ENCODE peak calls at places on chromosomes 4 and X, in eight cellular contexts. T, D, V, Z, M, J, X and E are unnamed samples.

GRCh38 chr4:22167201-22167600 is 218.6 kb upstream of the KCNIP4 start:
- DNase-seq in T (no peak), D (no peak), V (no peak), Z (no peak), M (no peak), J (no peak), X (no peak), E (no peak)

GRCh38 chr4:80461412-80461811 is 125.9 kb downstream of the CFAP299 start:
- DNase-seq in T (no peak), D (no peak), V (no peak), Z (no peak), M (no peak), J (peak; percentile 64), X (no peak), E (no peak)

GRCh38 chr4:71009796-71010588 is 16.5 kb downstream of the DCK start:
- DNase-seq in T (peak; percentile 32), D (no peak), V (no peak), Z (peak; percentile 27), M (peak; percentile 51), J (peak; percentile 77), X (peak; percentile 61), E (peak; percentile 45)

GRCh38 chr4:167021545-167022155 is 212.6 kb downstream of the SPOCK3 start:
- DNase-seq in T (no peak), D (peak; percentile 64), V (peak; percentile 77), Z (peak; percentile 51), M (peak; percentile 59), J (peak; percentile 81), X (peak; percentile 79), E (peak; percentile 22)

GRCh38 chrX:18649498-18649951 is 22.4 kb downstream of the RS1 start:
- DNase-seq in T (no peak), D (no peak), V (no peak), Z (no peak), M (no peak), J (peak; percentile 46), X (no peak), E (no peak)

GRCh38 chr4:100421356-100421978 is 96.4 kb downstream of the EMCN start:
- DNase-seq in T (no peak), D (no peak), V (no peak), Z (no peak), M (peak; percentile 31), J (peak; percentile 50), X (peak; percentile 26), E (no peak)

GRCh38 chrX:153226344-153227190 is 47.5 kb downstream of the MAGEA1 start:
- DNase-seq in T (no peak), D (peak; percentile 71), V (no peak), Z (peak; percentile 5), M (peak; percentile 49), J (peak; percentile 98), X (no peak), E (no peak)

GRCh38 chr4:59612235-59612634 is 1587.9 kb upstream of the ADGRL3 start:
- DNase-seq in T (no peak), D (no peak), V (no peak), Z (no peak), M (peak; percentile 15), J (no peak), X (no peak), E (no peak)

GRCh38 chrX:115499112-115499805 is 61.7 kb upstream of the PLS3 start:
- DNase-seq in T (no peak), D (no peak), V (no peak), Z (no peak), M (peak; percentile 4), J (no peak), X (peak; percentile 45), E (no peak)

GRCh38 chr4:53132117-53132889 is 233.6 kb downstream of the SCFD2 start:
- DNase-seq in T (no peak), D (no peak), V (no peak), Z (no peak), M (no peak), J (no peak), X (peak; percentile 33), E (no peak)

GRCh38 chr4:125639182-125639621 is 324.4 kb downstream of the FAT4 start:
- DNase-seq in T (no peak), D (peak; percentile 59), V (no peak), Z (no peak), M (no peak), J (peak; percentile 88), X (no peak), E (no peak)

GRCh38 chr4:160481696-160482330 is 1378.9 kb downstream of the RAPGEF2 start:
- DNase-seq in T (no peak), D (peak; percentile 58), V (no peak), Z (no peak), M (no peak), J (no peak), X (no peak), E (no peak)

GRCh38 chr4:168908093-168908492 is 102.0 kb downstream of the CBR4 start:
- DNase-seq in T (no peak), D (no peak), V (no peak), Z (no peak), M (no peak), J (no peak), X (no peak), E (no peak)

GRCh38 chrX:128897611-128898010 is 625.7 kb downstream of the SMARCA1 start:
- DNase-seq in T (no peak), D (no peak), V (no peak), Z (no peak), M (no peak), J (no peak), X (no peak), E (no peak)

GRCh38 chr4:89356086-89356485 is 48.5 kb upstream of the GPRIN3 start:
- DNase-seq in T (peak; percentile 11), D (no peak), V (peak; percentile 31), Z (no peak), M (no peak), J (no peak), X (no peak), E (no peak)

GRCh38 chr4:103306870-103307345 is 108.8 kb upstream of the CENPE start:
- DNase-seq in T (peak; percentile 4), D (peak; percentile 42), V (peak; percentile 63), Z (no peak), M (no peak), J (peak; percentile 34), X (no peak), E (no peak)

GRCh38 chr4:163598028-163598427 is 103.5 kb downstream of the TMA16 start:
- DNase-seq in T (no peak), D (no peak), V (no peak), Z (no peak), M (no peak), J (no peak), X (peak; percentile 53), E (no peak)

GRCh38 chr4:164438321-164438720 is 315.6 kb upstream of the SMIM31 start:
- DNase-seq in T (no peak), D (no peak), V (no peak), Z (no peak), M (no peak), J (no peak), X (no peak), E (no peak)

DNA sequence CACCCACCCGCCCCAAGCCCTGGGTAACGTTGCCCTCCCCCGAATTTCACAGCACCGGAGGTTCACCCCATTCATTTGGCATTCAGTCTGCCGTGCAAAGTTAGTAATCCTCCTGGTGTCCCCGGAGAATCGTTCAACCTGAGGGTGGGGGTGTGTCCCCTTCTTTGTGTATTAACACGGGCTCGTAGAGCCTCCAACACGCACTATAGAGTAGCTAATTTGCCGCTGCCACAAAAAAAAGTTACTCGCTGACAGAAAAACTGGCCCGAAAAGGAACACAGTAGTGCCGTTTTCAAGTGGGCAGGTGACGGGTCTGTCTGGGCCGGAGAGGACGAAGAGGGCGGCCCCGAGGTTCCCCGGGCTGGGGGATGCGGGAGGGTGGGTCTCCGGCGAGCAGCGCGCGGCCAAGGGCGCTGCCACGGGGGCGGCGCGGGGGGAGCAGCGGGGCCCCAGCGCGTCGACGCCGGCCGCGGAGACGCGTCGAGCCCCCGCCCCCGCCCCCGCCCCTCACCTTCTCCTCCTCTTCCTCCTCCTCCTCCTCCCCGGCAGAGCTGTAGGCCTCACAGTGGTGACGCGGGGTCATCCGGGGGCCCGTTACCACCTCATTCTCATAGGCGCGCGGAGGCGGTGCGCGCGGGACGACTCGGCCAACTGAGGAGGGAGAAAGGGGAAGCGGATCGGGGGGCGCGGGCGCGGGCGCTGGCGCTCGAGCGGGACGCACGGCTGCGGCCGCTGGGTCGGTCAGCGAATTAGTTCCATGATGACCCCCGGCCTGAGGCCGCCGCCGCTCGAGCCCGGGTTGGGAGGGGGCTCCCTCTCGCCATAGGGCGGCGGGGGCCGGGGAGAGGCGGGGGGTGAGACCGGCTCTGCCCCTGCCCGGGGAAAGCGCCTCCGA is 581 bp downstream of the CCNI start:
- DNase-seq in T (no peak), D (peak; percentile 94), V (peak; percentile 68), Z (no peak), M (peak; percentile 92), J (peak; percentile 80), X (peak; percentile 88), E (peak; percentile 88)
- H3K4me3 ChIP-seq in T (peak overlapping the region; percentile 71), D (peak overlapping the region; percentile 98), V (peak overlapping the region; percentile 97), Z (peak overlapping the region; percentile 57), M (peak overlapping the region; percentile 80), J (peak overlapping the region; percentile 92), X (peak overlapping the region; percentile 91), E (peak overlapping the region; percentile 93)

DNA sequence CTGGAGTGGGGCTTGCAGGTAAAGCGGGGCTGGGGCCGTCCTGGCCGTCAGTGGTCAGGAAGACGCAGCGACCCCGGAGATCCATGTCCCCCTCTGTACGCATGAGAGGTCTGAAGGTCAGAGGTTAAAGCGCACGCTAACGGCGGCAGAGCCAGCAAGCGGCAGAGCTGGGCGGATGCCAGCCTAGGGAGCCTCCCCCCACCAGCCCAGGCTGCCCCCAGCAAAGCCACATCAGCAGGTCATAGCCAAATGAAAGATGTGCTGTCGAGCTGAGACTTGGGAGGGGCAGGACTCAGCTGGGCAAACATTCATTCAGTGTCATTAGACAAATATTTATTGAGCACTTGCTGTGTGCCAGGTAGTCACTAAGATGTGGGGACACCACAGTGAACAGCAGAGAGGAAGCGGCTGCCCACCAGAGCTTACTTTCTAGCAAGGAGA is 593 bp upstream of the JAKMIP1 start:
- DNase-seq in T (peak; percentile 62), D (peak; percentile 80), V (no peak), Z (no peak), M (no peak), J (no peak), X (peak; percentile 56), E (no peak)
- H3K4me3 ChIP-seq in T (peak overlapping the region; percentile 62), D (no peak overlapping the region), V (peak overlapping the region; percentile 50), Z (no peak overlapping the region), M (no peak overlapping the region), J (peak overlapping the region; percentile 73), X (peak overlapping the region; percentile 78), E (peak overlapping the region; percentile 51)

GRCh38 chrX:8684201-8684600 is 47.7 kb downstream of the ANOS1 start:
- DNase-seq in T (no peak), D (no peak), V (no peak), Z (no peak), M (peak; percentile 15), J (no peak), X (peak; percentile 9), E (no peak)
- H3K4me3 ChIP-seq in T (no peak overlapping the region), D (no peak overlapping the region), V (no peak overlapping the region), Z (no peak overlapping the region), M (no peak overlapping the region), J (no peak overlapping the region), X (no peak overlapping the region), E (no peak overlapping the region)

DNA sequence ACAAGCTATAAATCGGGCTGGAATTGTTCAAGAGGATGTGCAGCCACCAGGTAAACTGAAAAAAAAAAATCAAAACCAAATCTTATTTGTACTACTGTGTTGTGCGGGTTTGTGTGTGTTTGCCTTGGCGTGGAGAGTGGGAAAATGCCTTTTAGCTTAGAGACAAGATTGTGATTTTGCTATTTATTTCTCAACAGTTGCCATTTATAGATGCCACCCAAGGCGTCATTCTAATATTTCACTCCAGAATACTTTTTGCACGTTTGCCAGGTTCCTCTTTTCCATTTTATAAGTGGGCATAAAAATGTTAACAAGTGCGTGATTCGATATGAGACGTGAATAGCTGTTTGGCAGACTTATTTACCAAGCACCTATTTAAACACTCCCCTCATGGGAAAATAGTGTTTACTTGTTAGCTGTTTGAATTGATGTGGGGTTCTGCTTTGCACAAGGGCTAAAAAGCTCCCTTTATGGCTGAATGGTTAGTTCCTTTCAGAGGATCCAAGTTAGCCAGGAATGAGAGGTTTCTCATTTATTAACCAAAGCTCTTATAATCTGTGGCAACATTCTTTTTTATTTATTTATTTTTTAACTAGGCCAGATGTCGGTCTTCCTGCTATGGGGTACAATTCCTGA is 14.4 kb downstream of the SMIM20 start:
- DNase-seq in T (peak; percentile 46), D (no peak), V (no peak), Z (no peak), M (no peak), J (no peak), X (no peak), E (no peak)
- H3K4me3 ChIP-seq in T (no peak overlapping the region), D (no peak overlapping the region), V (no peak overlapping the region), Z (no peak overlapping the region), M (no peak overlapping the region), J (no peak overlapping the region), X (no peak overlapping the region), E (no peak overlapping the region)